ENCODE peak calls at places on chromosomes 16 and 17, in four cellular contexts. One of them, this sample, is unnamed.

GRCh38 chr17:68101992-68102758 is 66.6 kb downstream of the KPNA2 start:
- DNase-seq in GM06990: no peak
- DNase-seq in ascending aorta: no peak
- DNase-seq in fibroblast of villous mesenchyme: no peak
- DNase-seq in this sample: peak; percentile 17

GRCh38 chr17:746181-746580 is 5.9 kb downstream of the GEMIN4 start:
- DNase-seq in GM06990: no peak
- DNase-seq in ascending aorta: no peak
- DNase-seq in fibroblast of villous mesenchyme: no peak
- DNase-seq in this sample: no peak

GRCh38 chr17:27326585-27326984 is 32.7 kb downstream of the WSB1 start:
- DNase-seq in ascending aorta: no peak
- DNase-seq in fibroblast of villous mesenchyme: no peak
- DNase-seq in GM06990: no peak
- DNase-seq in this sample: no peak

GRCh38 chr17:38877130-38877851 is 7.4 kb downstream of the LASP1 start:
- DNase-seq in ascending aorta: no peak
- DNase-seq in fibroblast of villous mesenchyme: no peak
- DNase-seq in GM06990: no peak
- DNase-seq in this sample: no peak

GRCh38 chr16:83706394-83706793 is 101.4 kb upstream of the HSBP1 start:
- DNase-seq in fibroblast of villous mesenchyme: no peak
- DNase-seq in GM06990: no peak
- DNase-seq in ascending aorta: no peak
- DNase-seq in this sample: no peak

GRCh38 chr16:22093952-22094351 is 1.6 kb downstream of the VWA3A start:
- DNase-seq in fibroblast of villous mesenchyme: no peak
- DNase-seq in ascending aorta: no peak
- DNase-seq in GM06990: no peak
- DNase-seq in this sample: no peak

GRCh38 chr17:40548982-40549680 is 16.1 kb downstream of the CCR7 start:
- DNase-seq in fibroblast of villous mesenchyme: peak; percentile 97
- DNase-seq in GM06990: no peak
- DNase-seq in ascending aorta: no peak
- DNase-seq in this sample: peak; percentile 97

GRCh38 chr17:39231587-39232551 is 6.1 kb upstream of the STAC2 start:
- DNase-seq in GM06990: no peak
- DNase-seq in fibroblast of villous mesenchyme: peak; percentile 54
- DNase-seq in ascending aorta: no peak
- DNase-seq in this sample: peak; percentile 53

GRCh38 chr17:57672205-57672632 is 72.9 kb downstream of the CCDC182 start:
- DNase-seq in ascending aorta: no peak
- DNase-seq in GM06990: no peak
- DNase-seq in fibroblast of villous mesenchyme: no peak
- DNase-seq in this sample: no peak
- H3K4me3 ChIP-seq in ascending aorta: no peak overlapping the region
- H3K4me3 ChIP-seq in GM06990: no peak overlapping the region
- H3K4me3 ChIP-seq in fibroblast of villous mesenchyme: no peak overlapping the region
- H3K4me3 ChIP-seq in this sample: no peak overlapping the region

GRCh38 chr16:27223701-27224100 is 20.4 kb downstream of the KDM8 start:
- DNase-seq in ascending aorta: no peak
- DNase-seq in fibroblast of villous mesenchyme: no peak
- DNase-seq in GM06990: no peak
- DNase-seq in this sample: no peak

GRCh38 chr16:27221576-27222498 is 18.5 kb downstream of the KDM8 start:
- DNase-seq in ascending aorta: no peak
- DNase-seq in fibroblast of villous mesenchyme: peak; percentile 91
- DNase-seq in GM06990: no peak
- DNase-seq in this sample: peak; percentile 55

GRCh38 chr16:27224271-27224737 is 21.0 kb downstream of the KDM8 start:
- DNase-seq in ascending aorta: no peak
- DNase-seq in fibroblast of villous mesenchyme: no peak
- DNase-seq in GM06990: no peak
- DNase-seq in this sample: no peak

GRCh38 chr16:27222499-27223225 is 19.3 kb downstream of the KDM8 start:
- DNase-seq in fibroblast of villous mesenchyme: peak; percentile 71
- DNase-seq in ascending aorta: no peak
- DNase-seq in GM06990: no peak
- DNase-seq in this sample: peak; percentile 85

DNA sequence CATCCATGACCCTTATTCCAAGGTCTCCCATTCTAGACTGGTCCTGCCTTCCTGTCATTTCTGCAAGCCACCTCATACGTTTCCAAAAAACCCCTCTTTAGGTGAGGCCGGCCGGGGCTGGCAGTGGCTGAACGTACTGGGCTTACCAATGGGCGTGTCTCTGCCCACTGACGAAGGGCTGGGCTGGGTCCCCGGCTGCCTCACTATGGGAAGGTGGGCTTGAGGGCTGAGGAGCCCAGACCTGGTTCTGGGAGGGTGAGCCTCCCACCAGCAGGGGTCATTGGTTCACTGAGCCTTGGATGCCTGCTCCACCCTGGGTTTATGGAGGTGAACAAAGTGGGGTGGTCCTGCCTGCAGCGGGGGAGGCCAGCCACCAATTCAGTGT is 19.9 kb downstream of the KDM8 start:
- DNase-seq in ascending aorta: no peak
- DNase-seq in GM06990: no peak
- DNase-seq in fibroblast of villous mesenchyme: no peak
- DNase-seq in this sample: no peak
- TF ChIP-seq CTCF in ascending aorta: no peak
- TF ChIP-seq CTCF in GM06990: peak; percentile 8
- TF ChIP-seq CTCF in fibroblast of villous mesenchyme: peak; percentile 12
- TF ChIP-seq CTCF in this sample: peak; percentile 8

GRCh38 chr16:3223913-3224515 is 10.9 kb downstream of the ZNF200 start:
- DNase-seq in GM06990: no peak
- DNase-seq in fibroblast of villous mesenchyme: peak; percentile 10
- DNase-seq in ascending aorta: no peak
- DNase-seq in this sample: peak; percentile 3
- H3K4me3 ChIP-seq in GM06990: no peak overlapping the region
- H3K4me3 ChIP-seq in fibroblast of villous mesenchyme: no peak overlapping the region
- H3K4me3 ChIP-seq in ascending aorta: no peak overlapping the region
- H3K4me3 ChIP-seq in this sample: no peak overlapping the region

DNA sequence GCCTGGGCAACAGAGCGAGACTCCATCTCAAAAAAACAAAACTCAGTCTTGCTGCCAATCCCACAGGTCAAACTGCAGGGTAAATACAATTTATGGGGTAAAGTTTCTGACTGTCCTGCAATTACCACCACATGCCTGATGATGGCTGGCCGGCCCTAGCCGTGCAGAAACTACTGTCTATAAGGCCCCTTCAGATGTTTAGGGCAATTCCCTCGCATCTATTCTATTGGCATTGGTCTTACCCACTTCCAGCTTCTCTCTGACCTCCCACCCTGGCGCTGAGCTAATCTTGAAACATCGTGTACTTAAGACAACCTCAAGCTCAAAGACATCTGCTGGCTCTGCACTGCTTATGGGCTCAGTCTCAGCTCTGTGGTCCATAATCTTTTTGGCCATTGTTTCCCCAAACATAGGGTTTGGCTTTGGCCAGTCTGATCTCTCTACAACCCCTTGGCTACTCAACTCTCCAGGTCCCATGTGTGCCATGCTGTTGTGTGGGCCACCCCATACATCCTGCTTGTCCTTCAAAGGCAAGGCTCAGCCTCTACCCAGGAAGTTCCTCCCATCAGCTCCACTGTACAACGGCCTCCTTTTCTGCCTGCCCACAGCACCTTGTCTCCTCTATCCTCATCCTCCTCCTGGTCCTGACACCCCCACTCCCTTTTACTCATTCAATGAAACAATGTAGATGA is 16.6 kb downstream of the MAP3K14 start:
- DNase-seq in fibroblast of villous mesenchyme: no peak
- DNase-seq in ascending aorta: no peak
- DNase-seq in GM06990: peak; percentile 57
- DNase-seq in this sample: no peak
- TF ChIP-seq CTCF in fibroblast of villous mesenchyme: no peak
- TF ChIP-seq CTCF in ascending aorta: no peak
- TF ChIP-seq CTCF in GM06990: peak; percentile 24
- TF ChIP-seq CTCF in this sample: no peak

GRCh38 chr16:57801098-57801855 is 1.0 kb downstream of the KIFC3 start:
- DNase-seq in GM06990: no peak
- DNase-seq in ascending aorta: no peak
- DNase-seq in fibroblast of villous mesenchyme: peak; percentile 73
- DNase-seq in this sample: peak; percentile 82
- H3K4me3 ChIP-seq in GM06990: no peak overlapping the region
- H3K4me3 ChIP-seq in ascending aorta: peak overlapping the region; percentile 84
- H3K4me3 ChIP-seq in fibroblast of villous mesenchyme: peak overlapping the region; percentile 79
- H3K4me3 ChIP-seq in this sample: peak overlapping the region; percentile 67

This sample was measured in cardiac fibroblast.